ENCODE peak calls at places on chromosomes 2 and 18, in four cellular contexts. One of them, this sample, is unnamed. For H3K27me3, the result is how much of the 10 kb centered on the place peaks cover.

GRCh38 chr2:148553332-148553887 is 91.1 kb upstream of the EPC2 start:
- DNase-seq in psoas muscle: no peak
- DNase-seq in right cardiac atrium: no peak
- DNase-seq in dorsolateral prefrontal cortex: no peak
- DNase-seq in this sample: no peak

GRCh38 chr2:41610501-41611242 is 437.1 kb upstream of the PKDCC start:
- DNase-seq in psoas muscle: no peak
- DNase-seq in right cardiac atrium: no peak
- DNase-seq in dorsolateral prefrontal cortex: no peak
- DNase-seq in this sample: peak

GRCh38 chr2:47070920-47071824 is 83.9 kb downstream of the STPG4 start:
- DNase-seq in psoas muscle: peak
- DNase-seq in right cardiac atrium: peak
- DNase-seq in dorsolateral prefrontal cortex: no peak
- DNase-seq in this sample: peak

GRCh38 chr2:189129971-189130370 is 49.6 kb downstream of the COL5A2 start:
- DNase-seq in psoas muscle: no peak
- DNase-seq in right cardiac atrium: no peak
- DNase-seq in dorsolateral prefrontal cortex: no peak
- DNase-seq in this sample: no peak

GRCh38 chr2:148720501-148720998 is 76.0 kb downstream of the EPC2 start:
- DNase-seq in psoas muscle: no peak
- DNase-seq in right cardiac atrium: peak
- DNase-seq in dorsolateral prefrontal cortex: peak
- DNase-seq in this sample: peak

GRCh38 chr2:222576390-222577081 is 79.4 kb downstream of the FARSB start:
- DNase-seq in psoas muscle: no peak
- DNase-seq in right cardiac atrium: no peak
- DNase-seq in dorsolateral prefrontal cortex: no peak
- DNase-seq in this sample: no peak

GRCh38 chr18:10329116-10329515 is 125.3 kb upstream of the APCDD1 start:
- DNase-seq in psoas muscle: no peak
- DNase-seq in right cardiac atrium: no peak
- DNase-seq in dorsolateral prefrontal cortex: no peak
- DNase-seq in this sample: no peak

GRCh38 chr2:51103205-51103604 is 71.3 kb upstream of the NRXN1 start:
- DNase-seq in psoas muscle: no peak
- DNase-seq in right cardiac atrium: no peak
- DNase-seq in dorsolateral prefrontal cortex: no peak
- DNase-seq in this sample: peak

GRCh38 chr2:235659767-235660322 is 166.0 kb downstream of the AGAP1 start:
- DNase-seq in psoas muscle: no peak
- DNase-seq in right cardiac atrium: peak
- DNase-seq in dorsolateral prefrontal cortex: peak
- DNase-seq in this sample: no peak

GRCh38 chr2:205716126-205716525 is 33.8 kb downstream of the NRP2 start:
- DNase-seq in psoas muscle: no peak
- DNase-seq in right cardiac atrium: no peak
- DNase-seq in dorsolateral prefrontal cortex: no peak
- DNase-seq in this sample: no peak

GRCh38 chr2:238009563-238009962 is 42.7 kb downstream of the UBE2F start:
- DNase-seq in psoas muscle: no peak
- DNase-seq in right cardiac atrium: no peak
- DNase-seq in dorsolateral prefrontal cortex: peak
- DNase-seq in this sample: no peak

GRCh38 chr2:206988884-206989283 is 49.6 kb downstream of the CPO start:
- DNase-seq in psoas muscle: no peak
- DNase-seq in right cardiac atrium: no peak
- DNase-seq in dorsolateral prefrontal cortex: no peak
- DNase-seq in this sample: no peak

GRCh38 chr2:158889135-158889853 is 79.1 kb upstream of the TANC1 start:
- DNase-seq in psoas muscle: no peak
- DNase-seq in right cardiac atrium: no peak
- DNase-seq in dorsolateral prefrontal cortex: no peak
- DNase-seq in this sample: no peak

GRCh38 chr2:230961091-230961491 is 34.8 kb upstream of the SPATA3 start:
- DNase-seq in psoas muscle: no peak
- DNase-seq in right cardiac atrium: no peak
- DNase-seq in dorsolateral prefrontal cortex: no peak
- DNase-seq in this sample: no peak

GRCh38 chr18:36035253-36035652 is 32.1 kb downstream of the RPRD1A start:
- DNase-seq in psoas muscle: no peak
- DNase-seq in right cardiac atrium: no peak
- DNase-seq in dorsolateral prefrontal cortex: no peak
- DNase-seq in this sample: no peak

GRCh38 chr2:120675460-120676130 is 60.1 kb upstream of the GLI2 start:
- DNase-seq in psoas muscle: peak
- DNase-seq in right cardiac atrium: peak
- DNase-seq in dorsolateral prefrontal cortex: peak
- DNase-seq in this sample: peak

GRCh38 chr2:65018141-65018582 is 29.0 kb downstream of the SLC1A4 start:
- DNase-seq in psoas muscle: no peak
- DNase-seq in right cardiac atrium: peak
- DNase-seq in dorsolateral prefrontal cortex: no peak
- DNase-seq in this sample: peak

GRCh38 chr2:46564811-46565241 is 85.5 kb downstream of the TMEM247 start:
- DNase-seq in psoas muscle: no peak
- DNase-seq in right cardiac atrium: peak
- DNase-seq in dorsolateral prefrontal cortex: no peak
- DNase-seq in this sample: peak

GRCh38 chr2:183488421-183488820 is 364.2 kb downstream of the NUP35 start:
- DNase-seq in psoas muscle: no peak
- DNase-seq in right cardiac atrium: no peak
- DNase-seq in dorsolateral prefrontal cortex: no peak
- DNase-seq in this sample: no peak

GRCh38 chr2:202757339-202757738 is 114.2 kb downstream of the ICA1L start:
- DNase-seq in psoas muscle: no peak
- DNase-seq in right cardiac atrium: no peak
- DNase-seq in dorsolateral prefrontal cortex: no peak
- DNase-seq in this sample: no peak

GRCh38 chr2:16960579-16960978 is 294.9 kb upstream of the CYRIA start:
- DNase-seq in psoas muscle: no peak
- DNase-seq in right cardiac atrium: no peak
- DNase-seq in dorsolateral prefrontal cortex: no peak
- DNase-seq in this sample: no peak

GRCh38 chr2:174339971-174340399 is 5.2 kb downstream of the SP9 start:
- DNase-seq in psoas muscle: no peak
- DNase-seq in right cardiac atrium: no peak
- DNase-seq in dorsolateral prefrontal cortex: no peak
- DNase-seq in this sample: no peak

GRCh38 chr2:109616184-109616583 is 2.0 kb downstream of the SOWAHC start:
- DNase-seq in psoas muscle: no peak
- DNase-seq in right cardiac atrium: no peak
- DNase-seq in dorsolateral prefrontal cortex: no peak
- DNase-seq in this sample: no peak

GRCh38 chr2:58131191-58132011 is 84.8 kb downstream of the VRK2 start:
- DNase-seq in psoas muscle: no peak
- DNase-seq in right cardiac atrium: peak
- DNase-seq in dorsolateral prefrontal cortex: no peak
- DNase-seq in this sample: peak

GRCh38 chr2:216194013-216194412 is 84.9 kb downstream of the XRCC5 start:
- DNase-seq in psoas muscle: no peak
- DNase-seq in right cardiac atrium: no peak
- DNase-seq in dorsolateral prefrontal cortex: no peak
- DNase-seq in this sample: no peak

GRCh38 chr2:112880081-112880531 is 30.9 kb upstream of the IL37 start:
- DNase-seq in psoas muscle: no peak
- DNase-seq in right cardiac atrium: no peak
- DNase-seq in dorsolateral prefrontal cortex: no peak
- DNase-seq in this sample: no peak

GRCh38 chr2:237591379-237591881 is 896 bp upstream of the RAB17 start:
- DNase-seq in psoas muscle: no peak
- DNase-seq in right cardiac atrium: no peak
- DNase-seq in dorsolateral prefrontal cortex: no peak
- DNase-seq in this sample: no peak

GRCh38 chr2:12620759-12621158 is 96.0 kb upstream of the TRIB2 start:
- DNase-seq in psoas muscle: no peak
- DNase-seq in right cardiac atrium: no peak
- DNase-seq in dorsolateral prefrontal cortex: no peak
- DNase-seq in this sample: no peak

GRCh38 chr18:62576858-62577512 is 54.2 kb downstream of the ZCCHC2 start:
- DNase-seq in psoas muscle: no peak
- DNase-seq in right cardiac atrium: no peak
- DNase-seq in dorsolateral prefrontal cortex: no peak
- DNase-seq in this sample: no peak

GRCh38 chr2:71557321-71557720 is 104.0 kb downstream of the DYSF start:
- DNase-seq in psoas muscle: no peak
- DNase-seq in right cardiac atrium: no peak
- DNase-seq in dorsolateral prefrontal cortex: no peak
- DNase-seq in this sample: no peak

GRCh38 chr2:234273887-234274584 is 222.8 kb downstream of the ARL4C start:
- DNase-seq in psoas muscle: no peak
- DNase-seq in right cardiac atrium: no peak
- DNase-seq in dorsolateral prefrontal cortex: no peak
- DNase-seq in this sample: no peak

GRCh38 chr2:189421644-189422043 is 19.6 kb upstream of the WDR75 start:
- DNase-seq in psoas muscle: no peak
- DNase-seq in right cardiac atrium: no peak
- DNase-seq in dorsolateral prefrontal cortex: no peak
- DNase-seq in this sample: no peak

GRCh38 chr2:98583516-98583865 is 24.8 kb downstream of the COA5 start:
- DNase-seq in psoas muscle: no peak
- DNase-seq in right cardiac atrium: no peak
- DNase-seq in dorsolateral prefrontal cortex: no peak
- DNase-seq in this sample: no peak

GRCh38 chr2:95384854-95385569 is 17.5 kb upstream of the FAHD2A start:
- DNase-seq in psoas muscle: peak
- DNase-seq in right cardiac atrium: peak
- DNase-seq in dorsolateral prefrontal cortex: peak
- DNase-seq in this sample: no peak

GRCh38 chr2:17578466-17578928 is 38.0 kb downstream of the VSNL1 start:
- DNase-seq in psoas muscle: no peak
- DNase-seq in right cardiac atrium: no peak
- DNase-seq in dorsolateral prefrontal cortex: no peak
- DNase-seq in this sample: no peak

GRCh38 chr2:73244580-73244979 is 10.5 kb downstream of the CCT7 start:
- DNase-seq in psoas muscle: no peak
- DNase-seq in right cardiac atrium: no peak
- DNase-seq in dorsolateral prefrontal cortex: no peak
- DNase-seq in this sample: no peak

GRCh38 chr18:40314199-40314598 is 1640.8 kb upstream of the PIK3C3 start:
- DNase-seq in psoas muscle: no peak
- DNase-seq in right cardiac atrium: no peak
- DNase-seq in dorsolateral prefrontal cortex: no peak
- DNase-seq in this sample: no peak
- H3K4me3 ChIP-seq in psoas muscle: no peak
- H3K4me3 ChIP-seq in right cardiac atrium: no peak
- H3K4me3 ChIP-seq in dorsolateral prefrontal cortex: no peak
- H3K4me3 ChIP-seq in this sample: no peak

GRCh38 chr2:118845843-118846666 is 1.4 kb downstream of the EN1 start:
- DNase-seq in psoas muscle: no peak
- DNase-seq in right cardiac atrium: no peak
- DNase-seq in dorsolateral prefrontal cortex: no peak
- DNase-seq in this sample: no peak

GRCh38 chr2:118847447-118848172 is at the start of gene EN1:
- DNase-seq in psoas muscle: peak
- DNase-seq in right cardiac atrium: peak
- DNase-seq in dorsolateral prefrontal cortex: no peak
- DNase-seq in this sample: no peak

GRCh38 chr2:118848381-118849225 is 1.2 kb upstream of the EN1 start:
- DNase-seq in psoas muscle: no peak
- DNase-seq in right cardiac atrium: no peak
- DNase-seq in dorsolateral prefrontal cortex: no peak
- DNase-seq in this sample: no peak

GRCh38 chr2:118845005-118845842 is 2.2 kb downstream of the EN1 start:
- DNase-seq in psoas muscle: no peak
- DNase-seq in right cardiac atrium: no peak
- DNase-seq in dorsolateral prefrontal cortex: no peak
- DNase-seq in this sample: no peak

DNA sequence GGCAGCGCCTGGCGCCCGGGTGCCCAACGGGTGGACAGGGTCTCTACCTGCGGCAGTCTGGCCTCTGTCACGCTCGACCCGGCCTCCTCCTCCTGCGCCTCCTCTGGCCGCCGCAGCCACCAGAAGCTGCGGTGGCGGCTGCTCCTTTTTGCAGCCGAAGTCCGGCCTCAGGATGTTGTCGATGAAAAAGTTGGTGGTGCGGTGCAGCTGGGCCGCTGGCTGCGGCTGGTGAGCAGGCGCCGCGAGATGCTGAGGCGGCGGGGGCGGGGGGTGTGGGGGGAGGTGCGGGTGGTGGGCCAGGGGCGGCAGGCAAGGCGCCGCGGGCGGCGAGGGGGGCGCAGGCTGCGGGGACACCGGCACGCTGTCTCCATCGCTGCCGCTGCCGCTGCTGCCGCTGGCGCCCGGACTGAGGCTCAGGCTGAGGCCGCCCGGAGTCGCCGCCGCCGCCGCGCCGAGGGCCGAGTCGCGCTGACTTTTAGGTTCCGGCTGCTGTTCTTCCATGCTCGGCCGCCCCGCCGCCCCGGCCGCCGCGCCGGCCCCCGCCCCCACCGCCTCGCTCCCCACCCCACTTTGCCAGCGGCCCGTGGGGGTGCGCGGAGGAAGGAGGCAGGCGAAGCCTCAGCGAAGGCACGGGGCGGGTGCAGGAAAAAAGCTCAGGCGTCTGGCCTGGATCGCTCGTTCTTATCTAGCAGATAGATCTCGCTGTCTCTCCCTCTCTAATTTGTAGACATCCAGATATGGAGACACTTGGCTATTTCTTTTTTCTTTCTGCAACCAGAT is 591 bp downstream of the EN1 start:
- DNase-seq in psoas muscle: no peak
- DNase-seq in right cardiac atrium: no peak
- DNase-seq in dorsolateral prefrontal cortex: no peak
- DNase-seq in this sample: no peak
- H3K27me3 ChIP-seq in psoas muscle: under half
- H3K27me3 ChIP-seq in right cardiac atrium: under half
- H3K27me3 ChIP-seq in dorsolateral prefrontal cortex: half or more
- H3K27me3 ChIP-seq in this sample: half or more

GRCh38 chr2:177261115-177261779 is 3.3 kb downstream of the NFE2L2 start:
- DNase-seq in psoas muscle: no peak
- DNase-seq in right cardiac atrium: no peak
- DNase-seq in dorsolateral prefrontal cortex: no peak
- DNase-seq in this sample: no peak
- H3K4me3 ChIP-seq in psoas muscle: peak
- H3K4me3 ChIP-seq in right cardiac atrium: peak
- H3K4me3 ChIP-seq in dorsolateral prefrontal cortex: peak
- H3K4me3 ChIP-seq in this sample: peak

GRCh38 chr18:77129150-77129551 is 3.4 kb downstream of the MBP start:
- DNase-seq in psoas muscle: peak
- DNase-seq in right cardiac atrium: no peak
- DNase-seq in dorsolateral prefrontal cortex: no peak
- DNase-seq in this sample: no peak
- H3K27me3 ChIP-seq in psoas muscle: under half
- H3K27me3 ChIP-seq in right cardiac atrium: under half
- H3K27me3 ChIP-seq in dorsolateral prefrontal cortex: under half
- H3K27me3 ChIP-seq in this sample: under half

GRCh38 chr2:85999131-85999831 is 106.4 kb downstream of the POLR1A start:
- DNase-seq in psoas muscle: no peak
- DNase-seq in right cardiac atrium: no peak
- DNase-seq in dorsolateral prefrontal cortex: no peak
- DNase-seq in this sample: no peak
- H3K4me3 ChIP-seq in psoas muscle: no peak
- H3K4me3 ChIP-seq in right cardiac atrium: no peak
- H3K4me3 ChIP-seq in dorsolateral prefrontal cortex: no peak
- H3K4me3 ChIP-seq in this sample: peak

This sample was measured in heart left ventricle.